ENCODE peak calls at places on chromosomes 11 and 22, in four cellular contexts. Z is SK-N-SH, G is A549, L is GM12878. N is an unnamed sample.

GRCh38 chr22:22823126-22823804 is 64.4 kb upstream of the IGLL5 start:
- DNase-seq in L (no peak), G (no peak), Z (no peak), N (no peak)

GRCh38 chr22:23110922-23111527 is 30.8 kb downstream of the RSPH14 start:
- DNase-seq in G (no peak), L (no peak), Z (no peak), N (no peak)

GRCh38 chr11:32333335-32333991 is 101.9 kb downstream of the WT1 start:
- DNase-seq in Z (peak; percentile 56), L (no peak), G (peak; percentile 72), N (no peak)

GRCh38 chr11:59416613-59417012 is 9.6 kb downstream of the OR5A2 start:
- DNase-seq in L (no peak), Z (no peak), G (no peak), N (no peak)

GRCh38 chr11:123799438-123799837 is 6.7 kb downstream of the OR6M1 start:
- DNase-seq in L (no peak), Z (no peak), G (no peak), N (no peak)

GRCh38 chr11:36187618-36188017 is 101.6 kb downstream of the COMMD9 start:
- DNase-seq in L (no peak), Z (no peak), G (no peak), N (no peak)

GRCh38 chr11:23226331-23226909 is 366.1 kb upstream of the CCDC179 start:
- DNase-seq in Z (no peak), G (no peak), L (no peak), N (no peak)

GRCh38 chr22:46649176-46650077 is 29.2 kb downstream of the GRAMD4 start:
- DNase-seq in G (peak; percentile 93), L (no peak), Z (no peak), N (no peak)

GRCh38 chr11:32137263-32137662 is 46.4 kb downstream of the RCN1 start:
- DNase-seq in L (no peak), Z (no peak), G (peak; percentile 70), N (no peak)

GRCh38 chr22:42906605-42907338 is 49.7 kb upstream of the ARFGAP3 start:
- DNase-seq in Z (no peak), G (no peak), L (no peak), N (no peak)

GRCh38 chr22:26215766-26216165 is 46.5 kb downstream of the SEZ6L start:
- DNase-seq in G (no peak), Z (no peak), L (no peak), N (no peak)

GRCh38 chr11:2263724-2264360 is 6.5 kb downstream of the ASCL2 start:
- DNase-seq in L (no peak), Z (no peak), G (no peak), N (no peak)

GRCh38 chr11:87059596-87059995 is 21.9 kb downstream of the TMEM135 start:
- DNase-seq in G (no peak), L (no peak), Z (no peak), N (no peak)

GRCh38 chr22:26902401-26903029 is 245.1 kb downstream of the MIAT start:
- DNase-seq in Z (no peak), G (no peak), L (no peak), N (no peak)

GRCh38 chr11:96235725-96236124 is 107.3 kb downstream of the MAML2 start:
- DNase-seq in Z (no peak), L (no peak), G (no peak), N (no peak)

GRCh38 chr11:79465160-79465559 is 24.3 kb upstream of the TENM4 start:
- DNase-seq in L (no peak), Z (no peak), G (no peak), N (no peak)

GRCh38 chr11:19079643-19080440 is 19.3 kb upstream of the MRGPRX2 start:
- DNase-seq in Z (no peak), G (peak; percentile 19), L (no peak), N (no peak)

GRCh38 chr11:85595285-85595884 is 31.8 kb downstream of the DLG2 start:
- DNase-seq in L (peak; percentile 3), G (peak; percentile 62), Z (peak; percentile 32), N (peak; percentile 38)

GRCh38 chr11:20599424-20600346 is at the start of gene SLC6A5:
- DNase-seq in L (no peak), Z (no peak), G (peak; percentile 36), N (peak; percentile 25)

GRCh38 chr11:64223001-64223651 is 2.9 kb downstream of the TRPT1 start:
- DNase-seq in G (no peak), L (no peak), Z (no peak), N (no peak)

GRCh38 chr22:39479254-39479653 is 22.4 kb downstream of the MGAT3 start:
- DNase-seq in Z (no peak), L (no peak), G (no peak), N (no peak)

GRCh38 chr11:100512475-100512874 is 174.6 kb upstream of the ARHGAP42 start:
- DNase-seq in Z (no peak), L (no peak), G (no peak), N (no peak)

GRCh38 chr11:79472736-79473536 is 32.1 kb upstream of the TENM4 start:
- DNase-seq in Z (no peak), G (no peak), L (no peak), N (no peak)

GRCh38 chr11:5624489-5625278 is at the start of gene TRIM34:
- DNase-seq in Z (no peak), L (peak; percentile 90), G (peak; percentile 45), N (no peak)

GRCh38 chr11:21625982-21626381 is 566.9 kb upstream of the ANO5 start:
- DNase-seq in L (no peak), G (no peak), Z (no peak), N (no peak)

GRCh38 chr11:117700551-117700950 is 96.5 kb downstream of the DSCAML1 start:
- DNase-seq in G (no peak), L (no peak), Z (no peak), N (no peak)

GRCh38 chr22:26610072-26610958 is 7.5 kb downstream of the CRYBB1 start:
- DNase-seq in Z (no peak), L (peak; percentile 93), G (no peak), N (no peak)

GRCh38 chr11:70271635-70271953 is 1.1 kb downstream of the PPFIA1 start:
- DNase-seq in Z (no peak), L (no peak), G (no peak), N (no peak)

GRCh38 chr11:121961228-121961860 is 154.7 kb downstream of the BLID start:
- DNase-seq in L (no peak), Z (no peak), G (no peak), N (no peak)

GRCh38 chr11:132234878-132235277 is 864.5 kb downstream of the NTM start:
- DNase-seq in L (no peak), Z (no peak), G (no peak), N (no peak)

GRCh38 chr11:101321222-101321621 is 191.6 kb upstream of the PGR start:
- DNase-seq in G (no peak), Z (no peak), L (no peak), N (no peak)

GRCh38 chr11:1442163-1442562 is 44.4 kb downstream of the MOB2 start:
- DNase-seq in Z (peak; percentile 71), G (peak; percentile 51), L (no peak), N (no peak)

GRCh38 chr11:119572481-119573424 is 149.8 kb upstream of the THY1 start:
- DNase-seq in L (no peak), Z (no peak), G (no peak), N (no peak)

DNA sequence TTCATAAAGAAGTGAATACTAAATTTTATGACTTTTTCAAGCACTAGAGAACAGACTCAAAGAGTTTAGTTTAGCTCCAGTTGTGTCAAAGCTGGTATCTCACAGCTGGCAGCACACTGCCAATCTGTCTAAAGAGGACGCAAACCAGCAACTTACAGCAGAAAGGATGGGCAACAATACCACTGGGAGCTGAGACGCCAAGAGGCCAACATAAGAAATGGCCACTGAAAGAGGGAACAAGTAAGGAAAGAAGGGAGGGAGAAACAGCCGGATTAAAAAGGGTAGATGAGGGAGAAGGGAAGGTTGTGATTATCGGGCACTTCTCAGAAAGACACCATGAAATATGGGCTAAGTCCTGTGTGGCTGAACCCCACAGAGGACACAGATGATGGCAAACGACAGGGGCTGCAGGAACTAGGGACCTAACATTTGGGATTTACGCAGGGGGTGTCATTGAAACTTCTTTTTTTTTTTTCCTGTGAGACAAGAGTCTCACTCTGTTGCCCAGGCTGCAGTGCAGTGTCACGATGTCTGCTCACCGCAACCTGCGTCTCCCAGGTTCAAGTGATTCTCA is 41.7 kb downstream of the SERPIND1 start:
- DNase-seq in L (no peak), G (no peak), Z (no peak), N (no peak)
- TF ChIP-seq PBX3 in L (no peak), G (no peak), Z (no peak), N (no peak)

GRCh38 chr11:66879583-66879982 is 22.7 kb downstream of the LRFN4 start:
- DNase-seq in G (no peak), L (no peak), Z (no peak), N (no peak)

GRCh38 chr11:66881927-66882452 is 25.1 kb downstream of the LRFN4 start:
- DNase-seq in L (no peak), G (no peak), Z (no peak), N (no peak)

GRCh38 chr11:66881436-66881835 is 24.6 kb downstream of the LRFN4 start:
- DNase-seq in L (no peak), G (no peak), Z (no peak), N (no peak)

GRCh38 chr11:66882540-66882939 is 25.7 kb downstream of the LRFN4 start:
- DNase-seq in L (no peak), Z (no peak), G (no peak), N (no peak)

DNA sequence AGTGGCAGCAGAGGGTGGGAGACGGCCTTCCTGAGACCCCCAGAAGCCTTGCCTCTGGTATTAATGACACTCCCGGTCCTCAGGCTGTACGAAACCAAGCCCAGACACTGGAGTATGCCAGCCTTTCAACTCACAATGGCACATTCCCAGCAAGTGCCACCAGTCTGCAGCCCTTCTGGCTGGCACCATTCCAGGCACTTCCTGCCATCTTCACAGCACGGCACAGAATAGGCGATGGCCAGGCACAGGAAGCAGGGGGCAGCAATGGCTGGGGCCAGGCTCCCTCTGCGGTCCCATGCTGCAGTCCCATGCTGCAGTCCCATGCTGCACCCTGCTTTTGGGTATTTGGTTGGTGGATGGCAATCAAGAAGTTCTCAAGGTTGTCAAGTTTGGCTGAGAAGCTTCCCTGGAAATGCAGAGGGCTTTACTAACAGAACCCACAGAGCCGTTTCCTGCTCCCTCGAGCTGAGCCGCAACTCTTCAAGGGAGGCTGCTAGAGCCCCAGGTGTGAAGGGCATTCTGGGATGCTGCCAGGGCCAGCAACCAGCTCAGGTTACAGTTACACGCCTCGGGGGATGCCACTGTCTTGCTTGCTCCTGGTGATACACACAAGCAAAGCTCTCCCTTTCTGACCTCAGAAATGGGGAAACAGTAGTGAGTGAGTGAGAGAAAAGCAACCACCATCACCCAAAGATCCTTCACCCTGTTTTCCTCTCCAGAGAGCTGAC is 23.8 kb downstream of the LRFN4 start:
- DNase-seq in G (no peak), L (no peak), Z (peak; percentile 54), N (no peak)
- TF ChIP-seq PBX3 in G (no peak), L (no peak), Z (no peak), N (no peak)

GRCh38 chr22:35443790-35444684 is 44.1 kb downstream of the MCM5 start:
- DNase-seq in G (no peak), Z (no peak), L (no peak), N (no peak)

GRCh38 chr22:35448552-35448922 is 48.6 kb downstream of the MCM5 start:
- DNase-seq in G (no peak), Z (no peak), L (no peak), N (no peak)

GRCh38 chr22:35444685-35445399 is 44.9 kb downstream of the MCM5 start:
- DNase-seq in G (no peak), Z (no peak), L (no peak), N (no peak)

GRCh38 chr22:35445933-35446332 is 46.0 kb downstream of the MCM5 start:
- DNase-seq in Z (no peak), G (no peak), L (no peak), N (no peak)

GRCh38 chr22:35446365-35446764 is 46.4 kb downstream of the MCM5 start:
- DNase-seq in Z (no peak), G (no peak), L (no peak), N (no peak)
- TF ChIP-seq PBX3 in Z (no peak), G (no peak), L (no peak), N (no peak)

GRCh38 chr11:104736503-104736902 is 161.8 kb downstream of the CASP12 start:
- DNase-seq in G (no peak), Z (no peak), L (no peak), N (no peak)
- TF ChIP-seq PBX3 in G (no peak), Z (no peak), L (no peak), N (no peak)

N was measured in HepG2.